ENCODE peak calls at places on chromosomes 7 and 10, in five cellular contexts. I is cardiac muscle cell; U is ureter; E is activated CD4-positive, alpha-beta T cell treated with anti-CD3 and anti-CD28 coated beads, Interleukin-2, amount 10 ng/mL, durations not matched to agents 7 days and 5 days; X is DMS79. V is an unnamed sample.

GRCh38 chr10:36344240-36344639 is 702.1 kb upstream of the FZD8 start:
- DNase-seq in I (no peak), U (no peak), E (no peak), X (no peak), V (peak)

GRCh38 chr10:9504227-9504626 is 1449.7 kb downstream of the GATA3 start:
- DNase-seq in I (no peak), U (no peak), E (no peak), X (no peak), V (no peak)

GRCh38 chr7:130615583-130615982 is 53.0 kb downstream of the COPG2 start:
- DNase-seq in I (no peak), U (no peak), E (no peak), X (no peak), V (no peak)

GRCh38 chr10:114305521-114305925 is 66.5 kb downstream of the VWA2 start:
- DNase-seq in I (no peak), U (no peak), E (no peak), X (no peak), V (no peak)

GRCh38 chr10:26216577-26216948 is at the start of gene GAD2:
- DNase-seq in I (no peak), U (no peak), E (no peak), X (no peak), V (no peak)

GRCh38 chr10:63105811-63106755 is 27.0 kb upstream of the NRBF2 start:
- DNase-seq in I (peak), U (no peak), E (no peak), X (no peak), V (no peak)

GRCh38 chr7:37709631-37710509 is 26.3 kb downstream of the GPR141 start:
- DNase-seq in I (no peak), U (no peak), E (no peak), X (no peak), V (no peak)

GRCh38 chr7:14385074-14385473 is 395.6 kb upstream of the ETV1 start:
- DNase-seq in I (no peak), U (no peak), E (no peak), X (no peak), V (no peak)

GRCh38 chr7:54788664-54789063 is 29.7 kb upstream of the SEC61G start:
- DNase-seq in I (peak), U (no peak), E (no peak), X (peak), V (peak)

GRCh38 chr10:102642553-102643345 is 1.5 kb upstream of the TRIM8 start:
- DNase-seq in I (peak), U (peak), E (peak), X (no peak), V (peak)

GRCh38 chr10:82150123-82150900 is 275.3 kb downstream of the NRG3 start:
- DNase-seq in I (peak), U (no peak), E (no peak), X (no peak), V (no peak)

GRCh38 chr7:40808409-40808942 is 673.7 kb downstream of the SUGCT start:
- DNase-seq in I (peak), U (no peak), E (no peak), X (no peak), V (no peak)

GRCh38 chr10:6669269-6669859 is 89.3 kb upstream of the PRKCQ start:
- DNase-seq in I (peak), U (no peak), E (peak), X (no peak), V (peak)

GRCh38 chr7:747186-747585 is 20.1 kb upstream of the PRKAR1B start:
- DNase-seq in I (no peak), U (no peak), E (no peak), X (no peak), V (no peak)

GRCh38 chr7:136086712-136087111 is 109.6 kb upstream of the MTPN start:
- DNase-seq in I (peak), U (peak), E (peak), X (no peak), V (peak)

GRCh38 chr10:78851652-78852051 is 217.1 kb upstream of the ZMIZ1 start:
- DNase-seq in I (no peak), U (no peak), E (no peak), X (no peak), V (no peak)

V was measured in putamen.